ENCODE peak calls at places on chromosomes 16 and 17, in four cellular contexts. O is small intestine, X is AG09319, A is RWPE1. V is an unnamed sample.

GRCh38 chr16:79600636-79601091 is at the start of gene MAF:
- DNase-seq in O (peak), X (no peak), A (peak), V (peak)

GRCh38 chr17:30921544-30922196 is at the start of gene ADAP2:
- DNase-seq in O (peak), X (no peak), A (peak), V (no peak)

GRCh38 chr17:81241648-81242420 is 2.7 kb downstream of the NDUFAF8 start:
- DNase-seq in O (no peak), X (no peak), A (no peak), V (no peak)

GRCh38 chr16:82265809-82266208 is 95.8 kb upstream of the MPHOSPH6 start:
- DNase-seq in O (no peak), X (no peak), A (no peak), V (no peak)

GRCh38 chr16:24635900-24636610 is 93.4 kb upstream of the TNRC6A start:
- DNase-seq in O (peak), X (peak), A (peak), V (peak)

GRCh38 chr17:63475491-63476412 is 1.1 kb upstream of the ACE start:
- DNase-seq in O (no peak), X (no peak), A (no peak), V (no peak)

GRCh38 chr17:29645516-29646051 is 22.9 kb upstream of the CORO6 start:
- DNase-seq in O (no peak), X (peak), A (no peak), V (peak)

GRCh38 chr17:57478433-57478832 is 222.1 kb downstream of the MSI2 start:
- DNase-seq in O (no peak), X (no peak), A (no peak), V (peak)

GRCh38 chr16:2753523-2754020 is 1.1 kb downstream of the SRRM2 start:
- DNase-seq in O (no peak), X (no peak), A (no peak), V (no peak)

GRCh38 chr16:31456988-31457360 is 2.3 kb upstream of the ARMC5 start:
- DNase-seq in O (no peak), X (no peak), A (no peak), V (no peak)

GRCh38 chr17:63275968-63276349 is 170.1 kb downstream of the CYB561 start:
- DNase-seq in O (no peak), X (no peak), A (no peak), V (no peak)

GRCh38 chr17:56581635-56582605 is 11.6 kb upstream of the NOG start:
- DNase-seq in O (no peak), X (no peak), A (no peak), V (no peak)

GRCh38 chr16:48099455-48099854 is 56.3 kb downstream of the ABCC12 start:
- DNase-seq in O (no peak), X (no peak), A (no peak), V (no peak)

V was measured in right atrium auricular region.